ENCODE peak calls at places on chromosome 20, in seven cellular contexts. J is fibroblast of mammary gland, L is ascending aorta, D is cardiac fibroblast, K is A549, Y is sigmoid colon, X is left ventricle myocardium inferior. W is an unnamed sample.

GRCh38 chr20:19765266-19765665 is 7.2 kb downstream of the RIN2 start:
- DNase-seq in J (no peak), L (no peak), D (no peak), K (no peak), Y (no peak), X (no peak), W (no peak)

GRCh38 chr20:63538204-63539091 is 1.3 kb upstream of the PTK6 start:
- DNase-seq in J (peak), L (no peak), D (no peak), K (no peak), Y (no peak), X (no peak), W (no peak)

GRCh38 chr20:58542411-58543095 is 27.4 kb upstream of the APCDD1L start:
- DNase-seq in J (peak), L (no peak), D (no peak), K (no peak), Y (peak), X (no peak), W (no peak)

GRCh38 chr20:62840244-62841197 is 21.1 kb downstream of the TCFL5 start:
- DNase-seq in J (no peak), L (no peak), D (no peak), K (no peak), Y (no peak), X (no peak), W (no peak)

GRCh38 chr20:44215125-44215524 is 4.6 kb upstream of the OSER1 start:
- DNase-seq in J (peak), L (no peak), D (peak), K (peak), Y (peak), X (peak), W (no peak)

GRCh38 chr20:60137657-60138245 is 179.5 kb downstream of the CDH26 start:
- DNase-seq in J (peak), L (no peak), D (no peak), K (peak), Y (no peak), X (no peak), W (no peak)

GRCh38 chr20:33663161-33664084 is 1.3 kb downstream of the C20orf144 start:
- DNase-seq in J (peak), L (no peak), D (peak), K (peak), Y (peak), X (peak), W (no peak)

GRCh38 chr20:4951299-4951698 is 50.0 kb downstream of the SLC23A2 start:
- DNase-seq in J (peak), L (no peak), D (peak), K (peak), Y (peak), X (no peak), W (peak)

GRCh38 chr20:25302596-25302995 is 54.7 kb downstream of the PYGB start:
- DNase-seq in J (no peak), L (no peak), D (no peak), K (no peak), Y (no peak), X (no peak), W (no peak)

GRCh38 chr20:62143976-62144825 is 632 bp downstream of the SS18L1 start:
- DNase-seq in J (peak), L (no peak), D (peak), K (peak), Y (peak), X (peak), W (no peak)

GRCh38 chr20:62814060-62814708 is 2.7 kb upstream of the COL9A3 start:
- DNase-seq in J (no peak), L (no peak), D (no peak), K (no peak), Y (no peak), X (no peak), W (no peak)

GRCh38 chr20:59519707-59520014 is 84.7 kb upstream of the PHACTR3 start:
- DNase-seq in J (no peak), L (no peak), D (no peak), K (no peak), Y (no peak), X (no peak), W (no peak)

GRCh38 chr20:32965581-32966373 is 38.5 kb downstream of the SUN5 start:
- DNase-seq in J (no peak), L (no peak), D (no peak), K (no peak), Y (peak), X (no peak), W (no peak)

GRCh38 chr20:5977223-5977622 is 26.8 kb downstream of the MCM8 start:
- DNase-seq in J (no peak), L (no peak), D (no peak), K (no peak), Y (no peak), X (no peak), W (no peak)

GRCh38 chr20:19129976-19130612 is 82.3 kb upstream of the SLC24A3 start:
- DNase-seq in J (no peak), L (no peak), D (no peak), K (no peak), Y (no peak), X (no peak), W (no peak)

GRCh38 chr20:12394786-12395185 is 477.1 kb downstream of the BTBD3 start:
- DNase-seq in J (no peak), L (no peak), D (peak), K (no peak), Y (no peak), X (no peak), W (no peak)

GRCh38 chr20:59829415-59830106 is 103.9 kb downstream of the SYCP2 start:
- DNase-seq in J (no peak), L (no peak), D (no peak), K (no peak), Y (peak), X (peak), W (no peak)

GRCh38 chr20:32762754-32763201 is 593 bp downstream of the DNMT3B start:
- DNase-seq in J (no peak), L (no peak), D (no peak), K (no peak), Y (no peak), X (no peak), W (no peak)

GRCh38 chr20:32534661-32535240 is 50.4 kb downstream of the NOL4L start:
- DNase-seq in J (no peak), L (no peak), D (no peak), K (no peak), Y (no peak), X (no peak), W (no peak)

GRCh38 chr20:35039146-35039545 is 53.5 kb downstream of the TRPC4AP start:
- DNase-seq in J (no peak), L (no peak), D (no peak), K (no peak), Y (no peak), X (no peak), W (no peak)

GRCh38 chr20:19885981-19886665 is 128.1 kb downstream of the RIN2 start:
- DNase-seq in J (peak), L (no peak), D (peak), K (peak), Y (peak), X (peak), W (peak)

GRCh38 chr20:62791301-62792181 is 4.7 kb upstream of the MRGBP start:
- DNase-seq in J (peak), L (peak), D (peak), K (peak), Y (peak), X (peak), W (peak)

GRCh38 chr20:33687993-33688937 is 2.1 kb upstream of the E2F1 start:
- DNase-seq in J (peak), L (no peak), D (no peak), K (no peak), Y (no peak), X (no peak), W (no peak)

GRCh38 chr20:63782051-63782471 is 42.5 kb downstream of the SLC2A4RG start:
- DNase-seq in J (no peak), L (no peak), D (no peak), K (no peak), Y (no peak), X (no peak), W (no peak)

GRCh38 chr20:1905009-1905408 is 9.8 kb downstream of the SIRPA start:
- DNase-seq in J (no peak), L (no peak), D (no peak), K (no peak), Y (no peak), X (no peak), W (no peak)

GRCh38 chr20:14491436-14491835 is 154.0 kb upstream of the FLRT3 start:
- DNase-seq in J (no peak), L (no peak), D (no peak), K (no peak), Y (no peak), X (no peak), W (no peak)

GRCh38 chr20:57610261-57610952 is 9.8 kb downstream of the ZBP1 start:
- DNase-seq in J (no peak), L (no peak), D (no peak), K (no peak), Y (no peak), X (no peak), W (no peak)

GRCh38 chr20:15703171-15703911 is 869.9 kb downstream of the KIF16B start:
- DNase-seq in J (peak), L (no peak), D (no peak), K (peak), Y (no peak), X (no peak), W (no peak)

GRCh38 chr20:64105846-64106434 is 1.4 kb downstream of the NPBWR2 start:
- DNase-seq in J (no peak), L (no peak), D (no peak), K (no peak), Y (no peak), X (peak), W (no peak)

GRCh38 chr20:63475209-63475608 is 2.8 kb upstream of the KCNQ2 start:
- DNase-seq in J (peak), L (no peak), D (peak), K (peak), Y (no peak), X (no peak), W (no peak)

GRCh38 chr20:59566631-59567524 is 37.5 kb upstream of the PHACTR3 start:
- DNase-seq in J (no peak), L (no peak), D (no peak), K (no peak), Y (no peak), X (no peak), W (no peak)

GRCh38 chr20:34536798-34537394 is 20.7 kb downstream of the DYNLRB1 start:
- DNase-seq in J (peak), L (no peak), D (peak), K (peak), Y (peak), X (peak), W (no peak)

GRCh38 chr20:32522775-32523612 is 62.1 kb downstream of the NOL4L start:
- DNase-seq in J (no peak), L (no peak), D (no peak), K (no peak), Y (no peak), X (no peak), W (no peak)

GRCh38 chr20:38217791-38218565 is 42.6 kb downstream of the KIAA1755 start:
- DNase-seq in J (peak), L (peak), D (peak), K (peak), Y (peak), X (peak), W (peak)

DNA sequence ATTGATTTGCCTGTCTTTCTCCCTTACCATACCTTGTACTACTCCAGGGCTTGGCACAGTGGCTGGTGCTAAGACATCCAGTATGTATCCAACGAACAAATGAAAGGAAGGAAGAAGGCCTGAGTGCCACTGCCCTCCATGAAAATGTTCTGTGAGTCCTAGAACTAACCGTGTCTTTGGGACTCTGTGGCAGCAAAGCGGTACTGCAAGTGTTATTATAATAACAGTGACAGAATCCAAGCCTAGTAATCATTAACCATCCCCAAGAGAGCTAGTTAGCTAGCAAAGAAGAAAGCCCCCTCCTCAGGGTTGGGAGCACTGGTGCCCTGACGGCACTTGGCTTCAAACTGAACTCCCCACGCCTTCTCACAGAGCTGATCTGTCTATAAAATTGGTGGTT is 239.8 kb downstream of the PTPRT start:
- DNase-seq in J (no peak), L (no peak), D (no peak), K (no peak), Y (no peak), X (no peak), W (no peak)
- TF ChIP-seq CTCF in J (no peak), L (no peak), D (no peak), K (no peak), Y (no peak), X (no peak), W (no peak)

GRCh38 chr20:53914091-53914860 is 156.1 kb downstream of the BCAS1 start:
- DNase-seq in J (no peak), L (no peak), D (peak), K (no peak), Y (no peak), X (no peak), W (no peak)
- H3K4me3 ChIP-seq in J (no peak), L (peak), D (no peak), K (no peak), Y (no peak), X (peak), W (no peak)

DNA sequence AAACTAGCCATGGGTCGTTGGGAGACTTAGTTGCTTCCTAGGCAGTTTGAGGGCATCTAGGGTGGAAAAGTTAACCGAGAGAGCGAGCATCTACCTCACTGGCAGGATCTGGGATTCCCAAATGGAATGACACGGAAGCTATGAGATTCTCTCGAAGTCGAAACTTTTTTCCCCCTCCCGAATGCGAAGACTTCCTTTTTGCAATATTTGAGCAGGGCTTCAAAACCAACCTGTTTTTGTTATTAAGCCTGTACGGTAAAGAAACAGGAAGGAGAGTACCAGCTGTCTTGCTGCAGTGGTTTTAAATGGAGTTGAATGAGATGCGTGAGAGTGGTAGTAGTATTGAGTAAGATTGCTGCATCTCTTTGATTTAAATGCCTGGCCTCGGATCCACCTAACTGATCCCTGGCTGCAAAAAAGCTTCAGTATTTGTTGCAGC is 1.1 kb downstream of the NCOA3 start:
- DNase-seq in J (peak), L (no peak), D (peak), K (peak), Y (no peak), X (no peak), W (no peak)
- TF ChIP-seq CTCF in J (no peak), L (no peak), D (no peak), K (no peak), Y (no peak), X (no peak), W (no peak)

GRCh38 chr20:45470939-45471338 is 1.4 kb downstream of the WFDC2 start:
- DNase-seq in J (peak), L (no peak), D (peak), K (no peak), Y (no peak), X (no peak), W (no peak)

GRCh38 chr20:45467861-45468260 is 1.7 kb upstream of the WFDC2 start:
- DNase-seq in J (no peak), L (no peak), D (no peak), K (no peak), Y (no peak), X (no peak), W (no peak)

GRCh38 chr20:45467172-45467571 is 2.4 kb upstream of the WFDC2 start:
- DNase-seq in J (no peak), L (no peak), D (no peak), K (no peak), Y (no peak), X (no peak), W (no peak)

GRCh38 chr20:45470262-45470931 is 844 bp downstream of the WFDC2 start:
- DNase-seq in J (peak), L (no peak), D (peak), K (no peak), Y (peak), X (no peak), W (no peak)

DNA sequence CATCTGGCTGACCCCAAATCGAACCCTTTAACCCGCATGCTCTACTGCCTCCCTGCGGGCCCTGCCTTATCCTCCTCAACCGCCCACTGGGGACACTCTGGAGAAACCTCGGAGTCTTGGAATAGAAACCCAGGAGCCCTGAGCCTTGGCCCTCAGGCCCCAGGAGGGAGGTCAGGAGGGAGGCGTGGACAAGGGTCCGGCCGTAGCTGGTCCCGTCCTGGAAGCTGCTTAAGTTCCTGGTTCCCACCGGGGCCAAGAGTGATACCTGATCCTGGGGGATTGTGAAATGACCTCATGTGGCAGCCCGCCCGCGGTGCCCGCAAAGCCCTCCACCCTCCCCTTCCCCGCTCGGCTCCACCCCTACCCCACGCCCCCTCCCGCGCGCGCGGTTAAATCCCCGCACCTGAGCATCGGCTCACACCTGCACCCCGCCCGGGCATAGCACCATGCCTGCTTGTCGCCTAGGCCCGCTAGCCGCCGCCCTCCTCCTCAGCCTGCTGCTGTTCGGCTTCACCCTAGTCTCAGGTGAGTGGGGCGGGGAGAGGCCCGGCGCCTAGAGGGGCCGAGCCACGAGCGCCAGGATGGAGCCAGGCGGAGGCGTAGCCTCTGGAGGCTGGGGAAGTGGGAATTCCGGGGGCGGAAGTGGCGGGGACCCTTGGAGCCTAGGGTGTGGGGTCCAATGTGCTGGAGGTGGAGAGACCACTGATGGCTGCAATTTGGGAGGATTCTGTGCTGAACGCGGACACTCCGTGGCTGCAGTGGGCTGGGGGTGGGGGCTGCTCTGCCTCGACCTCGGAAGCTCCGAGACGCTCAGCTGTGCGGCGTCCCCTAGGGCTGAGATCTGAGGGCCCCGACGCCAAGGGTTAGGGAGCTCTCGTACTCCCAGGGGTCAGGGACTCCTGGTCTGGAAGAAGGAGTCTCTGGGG is at the start of gene WFDC2:
- DNase-seq in J (no peak), L (no peak), D (no peak), K (no peak), Y (peak), X (no peak), W (no peak)
- H3K4me3 ChIP-seq in J (peak), L (peak), D (peak), K (peak), Y (peak), X (peak), W (peak)

GRCh38 chr20:41076776-41077175 is 48.2 kb downstream of the TOP1 start:
- DNase-seq in J (no peak), L (no peak), D (no peak), K (no peak), Y (no peak), X (no peak), W (no peak)

GRCh38 chr20:41079066-41079465 is 50.4 kb downstream of the TOP1 start:
- DNase-seq in J (no peak), L (no peak), D (no peak), K (no peak), Y (no peak), X (no peak), W (no peak)

GRCh38 chr20:41081276-41081814 is 52.7 kb downstream of the TOP1 start:
- DNase-seq in J (peak), L (no peak), D (no peak), K (no peak), Y (no peak), X (no peak), W (no peak)

GRCh38 chr20:41080866-41081265 is 52.2 kb downstream of the TOP1 start:
- DNase-seq in J (peak), L (no peak), D (no peak), K (no peak), Y (no peak), X (no peak), W (no peak)

DNA sequence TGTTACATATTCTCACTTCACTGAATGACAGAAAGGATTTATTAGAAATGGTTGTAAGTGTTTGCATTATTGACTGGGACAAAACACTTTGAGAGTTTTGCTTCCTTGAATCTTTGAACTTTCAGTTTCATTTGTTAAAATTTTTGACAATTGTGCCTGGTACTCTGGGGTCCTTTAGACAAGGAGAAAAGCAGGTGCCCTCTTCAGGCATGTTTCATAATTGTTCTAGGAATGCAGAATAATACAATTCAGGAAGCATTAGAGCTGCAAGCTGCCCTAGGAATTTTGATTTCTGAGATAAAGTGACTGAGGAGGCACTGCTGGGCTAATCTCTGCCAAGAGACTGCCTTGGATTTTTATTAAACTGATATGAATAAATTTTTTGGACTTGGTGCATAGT is 49.7 kb downstream of the TOP1 start:
- DNase-seq in J (peak), L (no peak), D (peak), K (peak), Y (no peak), X (no peak), W (no peak)
- TF ChIP-seq CTCF in J (peak), L (peak), D (peak), K (peak), Y (peak), X (peak), W (peak)

DNA sequence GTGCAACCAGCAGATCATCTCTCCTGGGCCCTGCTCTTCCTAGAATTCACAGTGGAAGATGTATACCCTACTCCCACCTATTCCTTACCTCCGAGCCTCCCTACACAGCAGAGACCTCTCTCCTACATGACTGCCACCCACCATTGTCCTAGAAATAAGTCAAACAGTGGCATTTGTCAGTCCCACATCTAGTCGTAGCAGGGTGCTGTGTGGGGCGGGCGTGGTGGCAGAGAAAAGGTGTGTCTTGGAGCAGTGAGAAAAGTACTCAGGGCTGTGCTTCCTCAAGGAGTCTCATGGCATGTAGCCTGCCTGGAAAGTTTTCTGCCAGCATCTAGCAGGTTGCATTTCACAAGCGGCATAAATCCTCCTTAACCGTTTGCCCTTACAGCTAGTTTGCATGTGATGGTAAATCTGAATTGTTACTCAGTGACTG is 59.4 kb upstream of the PTGIS start:
- DNase-seq in J (no peak), L (no peak), D (no peak), K (peak), Y (peak), X (no peak), W (no peak)
- H3K4me3 ChIP-seq in J (no peak), L (no peak), D (no peak), K (no peak), Y (no peak), X (no peak), W (no peak)

W was measured in HFF-Myc.